ENCODE peak calls at places on chromosomes 12 and 14, in four cellular contexts. I is GM06990, M is progenitor cell of endocrine pancreas, O is cardiac fibroblast. A is an unnamed sample.
A peak's percentile ranks its signal among the peaks of the same experiment; 100 is the strongest.

GRCh38 chr14:66746316-66747006 is 238.5 kb downstream of the GPHN start:
- DNase-seq in I (no peak), M (no peak), O (peak; percentile 77), A (no peak)

GRCh38 chr14:50321009-50321660 is 9.0 kb downstream of the DMAC2L start:
- DNase-seq in I (peak; percentile 54), M (no peak), O (peak; percentile 96), A (peak; percentile 51)

GRCh38 chr12:67038486-67038885 is 230.7 kb upstream of the CAND1 start:
- DNase-seq in I (no peak), M (no peak), O (no peak), A (no peak)

GRCh38 chr12:1796515-1797010 is 23.8 kb upstream of the LRTM2 start:
- DNase-seq in I (no peak), M (no peak), O (peak; percentile 19), A (no peak)

GRCh38 chr12:92961949-92962348 is 32.9 kb upstream of the EEA1 start:
- DNase-seq in I (no peak), M (no peak), O (no peak), A (no peak)

GRCh38 chr14:58690801-58691516 is 53.2 kb downstream of the DACT1 start:
- DNase-seq in I (no peak), M (no peak), O (no peak), A (no peak)

GRCh38 chr14:55904086-55904485 is 214.1 kb upstream of the PELI2 start:
- DNase-seq in I (no peak), M (no peak), O (no peak), A (no peak)

GRCh38 chr12:45290218-45290609 is 74.3 kb downstream of the ANO6 start:
- DNase-seq in I (no peak), M (no peak), O (peak; percentile 80), A (no peak)

GRCh38 chr14:104385189-104386135 is 194.1 kb upstream of the C14orf180 start:
- DNase-seq in I (no peak), M (no peak), O (no peak), A (no peak)

GRCh38 chr12:117774986-117775775 is 193.6 kb downstream of the KSR2 start:
- DNase-seq in I (no peak), M (no peak), O (no peak), A (no peak)

GRCh38 chr12:106766393-106766826 is 8.1 kb upstream of the RIC8B start:
- DNase-seq in I (no peak), M (no peak), O (peak; percentile 89), A (no peak)

GRCh38 chr14:50260511-50260910 is 29.1 kb upstream of the SOS2 start:
- DNase-seq in I (no peak), M (no peak), O (peak; percentile 73), A (no peak)

GRCh38 chr12:81083906-81084513 is 6.1 kb downstream of the ACSS3 start:
- DNase-seq in I (no peak), M (no peak), O (no peak), A (no peak)

GRCh38 chr12:114936148-114937099 is 252.4 kb upstream of the TBX3 start:
- DNase-seq in I (no peak), M (no peak), O (peak; percentile 26), A (no peak)

GRCh38 chr14:97489750-97490149 is 692.6 kb downstream of the VRK1 start:
- DNase-seq in I (no peak), M (no peak), O (no peak), A (no peak)
- TF ChIP-seq CTCF in I (no peak), M (no peak), O (no peak), A (no peak)

GRCh38 chr12:16449459-16449858 is 102.0 kb downstream of the MGST1 start:
- DNase-seq in I (no peak), M (no peak), O (peak; percentile 11), A (no peak)
- TF ChIP-seq CTCF in I (no peak), M (no peak), O (no peak), A (no peak)

GRCh38 chr12:108037960-108038359 is 91.1 kb upstream of the WSCD2 start:
- DNase-seq in I (no peak), M (no peak), O (no peak), A (no peak)

GRCh38 chr12:108046135-108046534 is 83.0 kb upstream of the WSCD2 start:
- DNase-seq in I (no peak), M (no peak), O (no peak), A (no peak)

GRCh38 chr12:108043750-108044149 is 85.3 kb upstream of the WSCD2 start:
- DNase-seq in I (no peak), M (no peak), O (no peak), A (no peak)

GRCh38 chr12:108039794-108040193 is 89.3 kb upstream of the WSCD2 start:
- DNase-seq in I (no peak), M (no peak), O (no peak), A (no peak)

GRCh38 chr12:108040968-108041367 is 88.1 kb upstream of the WSCD2 start:
- DNase-seq in I (no peak), M (no peak), O (no peak), A (no peak)
- TF ChIP-seq CTCF in I (no peak), M (no peak), O (no peak), A (no peak)

GRCh38 chr12:56258068-56258819 is at the start of gene ANKRD52:
- DNase-seq in I (peak; percentile 88), M (peak; percentile 71), O (peak; percentile 85), A (peak; percentile 81)
- TF ChIP-seq CTCF in I (no peak), M (peak; percentile 85), O (peak; percentile 27), A (peak; percentile 59)

DNA sequence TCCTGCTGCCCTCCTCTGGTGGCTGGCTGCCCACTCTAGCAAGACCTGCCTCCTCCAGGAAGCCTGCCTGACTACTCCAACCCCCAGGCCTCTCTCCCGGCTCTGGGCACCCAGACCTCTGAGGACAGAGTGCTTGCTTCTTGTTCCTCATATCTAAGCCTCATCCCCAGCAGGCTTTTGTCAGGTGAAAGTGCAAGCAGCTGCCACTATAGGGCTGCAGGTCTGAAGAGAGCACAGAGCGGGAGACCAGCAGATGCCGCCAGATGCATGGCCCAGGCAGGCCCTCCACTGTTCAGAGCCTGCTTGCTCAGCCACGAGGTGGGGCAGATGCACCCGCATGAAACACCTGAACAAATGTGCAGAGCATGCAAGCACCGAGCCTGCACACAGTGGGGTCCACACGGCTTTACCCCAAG is 73.0 kb downstream of the SERPINA3 start:
- DNase-seq in I (no peak), M (no peak), O (no peak), A (no peak)
- TF ChIP-seq CTCF in I (no peak), M (no peak), O (no peak), A (no peak)

GRCh38 chr14:57530571-57530970 is 36.9 kb upstream of the CCDC198 start:
- DNase-seq in I (no peak), M (no peak), O (no peak), A (no peak)

GRCh38 chr14:57526942-57527341 is 33.3 kb upstream of the CCDC198 start:
- DNase-seq in I (no peak), M (no peak), O (no peak), A (no peak)
- TF ChIP-seq CTCF in I (no peak), M (peak; percentile 31), O (no peak), A (no peak)

A was measured in mesothelial cell of epicardium.